ENCODE peak calls at places on chromosomes 11 and 22, in five cellular contexts. I, M, D, X and W are unnamed samples.

GRCh38 chr11:20013346-20014066 is 146.8 kb downstream of the DBX1 start:
- DNase-seq in D (no peak), X (no peak), M (no peak), I (no peak), W (no peak)

GRCh38 chr11:69008774-69009440 is 4.1 kb downstream of the MRGPRF start:
- DNase-seq in I (peak; percentile 96), D (peak; percentile 90), X (peak; percentile 96), M (peak; percentile 85), W (no peak)

GRCh38 chr11:9103542-9104276 is 12.3 kb upstream of the SCUBE2 start:
- DNase-seq in X (no peak), I (no peak), D (no peak), M (no peak), W (no peak)

GRCh38 chr22:37802310-37803194 is 5.2 kb upstream of the GCAT start:
- DNase-seq in X (peak; percentile 42), M (no peak), I (no peak), D (no peak), W (peak; percentile 42)

GRCh38 chr11:130727715-130728114 is 188.6 kb downstream of the SNX19 start:
- DNase-seq in M (no peak), D (no peak), X (no peak), I (no peak), W (no peak)

GRCh38 chr22:30169002-30169401 is 77.6 kb downstream of the LIF start:
- DNase-seq in I (no peak), D (no peak), X (no peak), M (no peak), W (no peak)

GRCh38 chr11:65625628-65626342 is 10.2 kb downstream of the PCNX3 start:
- DNase-seq in M (no peak), I (no peak), D (no peak), X (peak; percentile 34), W (peak; percentile 68)

GRCh38 chr11:110298298-110298765 is 1.9 kb upstream of the RDX start:
- DNase-seq in M (no peak), D (no peak), I (no peak), X (no peak), W (no peak)

GRCh38 chr11:77590194-77590591 is 440 bp downstream of the AQP11 start:
- DNase-seq in I (no peak), X (peak; percentile 24), M (no peak), D (peak; percentile 13), W (peak; percentile 38)

GRCh38 chr11:31871310-31872073 is 60.4 kb upstream of the PAX6 start:
- DNase-seq in I (no peak), X (no peak), D (no peak), M (no peak), W (no peak)
- TF ChIP-seq CTCF in I (no peak), X (no peak), D (no peak), M (no peak), W (no peak)

DNA sequence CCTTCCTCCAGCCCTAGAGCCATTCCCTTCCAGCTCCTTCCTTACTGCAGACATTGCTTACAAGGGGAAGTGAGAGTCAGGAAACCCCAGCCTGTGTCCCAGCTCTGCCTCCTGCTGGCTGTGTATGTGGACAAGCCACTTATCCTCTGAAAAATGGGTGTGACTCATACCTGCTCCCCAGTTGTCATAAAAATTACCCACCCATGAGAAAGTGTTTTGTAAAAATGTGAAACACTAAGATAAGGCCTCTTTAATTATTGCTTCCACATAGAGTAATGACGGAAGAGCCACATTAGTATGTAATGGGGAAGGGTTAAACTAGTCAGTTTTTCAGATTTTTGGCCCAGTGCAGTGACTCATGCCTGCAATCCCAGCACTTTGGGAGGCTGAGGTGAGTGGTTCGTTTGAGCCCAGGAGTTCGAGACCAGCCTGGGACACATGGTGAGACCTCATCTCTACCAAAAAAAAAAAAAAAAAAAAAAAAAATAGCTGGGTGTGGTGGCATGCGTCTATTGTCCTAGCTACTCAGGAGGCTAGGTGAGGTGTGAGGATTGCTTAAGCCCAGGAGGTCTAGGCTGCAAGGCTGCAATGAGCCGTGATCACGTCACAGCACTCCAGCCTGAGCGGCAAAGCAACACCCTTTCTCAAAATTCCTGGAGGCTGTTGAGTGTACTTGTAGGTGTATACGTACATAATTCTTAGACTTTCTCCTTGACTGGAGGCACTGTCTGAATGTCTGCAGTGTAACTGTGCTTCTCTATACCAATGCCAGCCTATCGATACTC is 84.9 kb downstream of the CTTN start:
- DNase-seq in D (peak; percentile 31), M (no peak), I (no peak), X (peak; percentile 13), W (no peak)
- TF ChIP-seq CTCF in D (peak; percentile 56), M (peak; percentile 10), I (peak; percentile 43), X (peak; percentile 22), W (no peak)

DNA sequence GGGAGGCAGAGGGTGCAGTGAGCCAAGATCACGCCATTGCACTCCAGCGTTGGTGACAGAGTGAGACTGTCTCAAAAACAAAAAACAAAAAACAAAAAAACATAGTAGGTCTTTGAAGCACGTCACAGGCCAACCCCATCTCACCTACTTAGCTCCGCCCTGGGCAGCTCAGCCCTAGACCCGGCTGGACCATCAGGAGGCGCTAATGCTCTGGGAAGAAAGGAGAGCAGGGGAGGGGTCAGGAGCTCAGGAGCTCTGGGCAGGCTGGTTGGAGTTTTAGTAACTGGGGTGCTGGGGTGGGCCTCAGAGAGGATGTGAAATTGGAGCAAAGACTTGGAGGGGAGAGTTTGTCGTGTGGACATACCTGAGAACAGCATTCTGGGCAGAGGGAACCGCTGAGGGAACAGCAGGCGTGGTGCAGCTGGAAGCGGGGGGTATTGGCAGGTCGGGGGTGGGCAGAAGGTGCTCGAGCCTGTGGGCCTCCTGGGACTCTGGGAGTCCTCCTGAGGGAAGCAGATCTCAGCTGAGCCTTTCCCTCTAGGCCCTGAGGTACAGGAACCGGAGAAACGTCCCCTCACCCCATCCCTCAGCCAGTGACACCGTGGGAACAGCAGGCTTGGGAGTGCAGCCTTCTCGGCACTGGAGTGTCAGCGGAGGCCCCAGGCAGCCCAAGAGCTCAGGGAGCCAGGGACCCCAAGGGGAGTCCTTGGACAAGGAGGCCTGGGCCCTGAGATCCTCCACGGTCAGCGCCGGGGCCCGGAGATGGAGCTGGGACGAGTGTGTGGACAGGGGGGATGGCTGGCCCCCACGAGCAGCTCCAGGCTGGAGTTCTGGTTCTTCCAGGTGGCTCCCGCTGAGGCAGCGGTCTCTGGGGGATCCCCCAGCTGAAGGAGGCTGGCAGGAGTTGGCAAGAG is 2.2 kb upstream of the RPS6KA4 start:
- DNase-seq in M (no peak), X (peak; percentile 29), D (no peak), I (no peak), W (peak; percentile 70)
- TF ChIP-seq CTCF in M (peak; percentile 54), X (peak; percentile 42), D (peak; percentile 58), I (peak; percentile 48), W (no peak)

GRCh38 chr22:28597665-28598064 is 82.0 kb downstream of the TTC28 start:
- DNase-seq in I (no peak), X (no peak), D (no peak), M (no peak), W (no peak)

GRCh38 chr22:28599693-28600092 is 79.9 kb downstream of the TTC28 start:
- DNase-seq in M (no peak), I (no peak), X (no peak), D (no peak), W (no peak)

GRCh38 chr22:28604961-28605360 is 74.7 kb downstream of the TTC28 start:
- DNase-seq in I (no peak), D (peak; percentile 41), M (no peak), X (peak; percentile 12), W (no peak)

GRCh38 chr22:28601915-28602314 is 77.7 kb downstream of the TTC28 start:
- DNase-seq in X (no peak), D (no peak), M (no peak), I (no peak), W (no peak)

GRCh38 chr22:28600546-28601143 is 79.0 kb downstream of the TTC28 start:
- DNase-seq in X (peak; percentile 67), I (no peak), M (peak; percentile 36), D (peak; percentile 59), W (no peak)
- TF ChIP-seq CTCF in X (peak; percentile 54), I (peak; percentile 28), M (no peak), D (no peak), W (peak; percentile 80)

GRCh38 chr11:3644817-3645235 is at the start of gene ART1:
- DNase-seq in M (no peak), D (no peak), I (no peak), X (no peak), W (no peak)
- TF ChIP-seq CTCF in M (no peak), D (no peak), I (no peak), X (no peak), W (no peak)

GRCh38 chr11:17209939-17210245 is 2.1 kb upstream of the PIK3C2A start:
- DNase-seq in D (no peak), M (no peak), X (no peak), I (no peak), W (no peak)

GRCh38 chr11:17206448-17206847 is 1.3 kb downstream of the PIK3C2A start:
- DNase-seq in D (no peak), X (no peak), I (no peak), M (no peak), W (no peak)

GRCh38 chr11:17214338-17214737 is 6.6 kb upstream of the PIK3C2A start:
- DNase-seq in M (no peak), I (no peak), D (no peak), X (no peak), W (no peak)

GRCh38 chr11:17207317-17208256 is at the start of gene PIK3C2A:
- DNase-seq in I (peak; percentile 41), D (peak; percentile 86), X (peak; percentile 87), M (peak; percentile 64), W (peak; percentile 98)

DNA sequence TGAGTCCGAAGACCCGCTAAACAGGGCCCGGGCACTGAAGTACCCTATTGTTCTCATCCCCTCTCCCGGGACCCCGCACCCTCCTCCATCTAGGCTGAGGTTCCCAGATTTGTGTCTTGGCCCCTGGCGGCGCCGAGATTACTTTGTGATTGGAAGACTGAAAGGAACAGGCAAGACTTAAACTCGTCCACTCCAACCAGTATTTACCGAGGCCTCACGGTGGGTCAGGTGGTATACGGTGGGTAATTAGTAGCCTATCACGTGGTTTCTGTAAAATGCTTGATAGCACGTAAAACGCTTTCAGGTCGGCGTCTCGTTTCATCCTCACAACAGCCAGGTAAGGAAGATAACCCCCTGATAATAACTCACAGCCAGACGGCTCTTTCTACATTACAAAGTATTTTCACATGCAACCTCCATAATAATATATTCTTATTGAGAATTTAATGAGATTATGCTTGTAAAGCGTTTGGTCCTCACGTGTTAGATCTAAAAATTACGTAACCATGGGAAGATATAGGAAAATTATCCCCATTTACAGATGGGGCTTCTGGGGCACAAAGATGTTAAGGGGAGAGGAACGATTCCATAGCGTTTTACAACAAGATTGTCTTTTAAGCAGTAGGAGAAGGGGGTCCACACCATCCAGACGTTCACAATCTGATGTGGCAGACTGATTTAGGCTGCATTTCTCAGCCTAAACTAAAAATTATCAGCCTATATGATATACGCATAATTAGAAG is 642 bp upstream of the PIK3C2A start:
- DNase-seq in I (no peak), D (peak; percentile 43), X (peak; percentile 25), M (peak; percentile 35), W (peak; percentile 82)
- TF ChIP-seq CTCF in I (no peak), D (no peak), X (no peak), M (no peak), W (no peak)